ENCODE peak calls at places on chromosomes 6 and 20, in four cellular contexts. Q is HTR-8/SVneo, N is NCI-H69, L is occipital lobe. Y is an unnamed sample.

GRCh38 chr20:33724439-33725094 is 4.5 kb upstream of the PXMP4 start:
- DNase-seq in L (no peak), Q (no peak), N (no peak), Y (no peak)

GRCh38 chr6:135493218-135493961 is 4.2 kb downstream of the AHI1 start:
- DNase-seq in Q (peak; percentile 8), L (no peak), N (no peak), Y (no peak)

GRCh38 chr6:33962673-33963072 is 158.9 kb upstream of the MLN start:
- DNase-seq in Q (no peak), L (no peak), N (no peak), Y (no peak)

GRCh38 chr6:4369616-4370015 is 234.2 kb upstream of the ECI2 start:
- DNase-seq in L (no peak), N (no peak), Q (no peak), Y (no peak)

GRCh38 chr20:40265872-40266533 is 423.0 kb downstream of the MAFB start:
- DNase-seq in L (no peak), Q (peak; percentile 18), N (peak; percentile 51), Y (peak; percentile 36)

GRCh38 chr6:81901589-81901988 is 149.1 kb upstream of the TENT5A start:
- DNase-seq in Q (no peak), L (no peak), N (no peak), Y (no peak)

GRCh38 chr6:163863565-163863964 is 449.0 kb downstream of the QKI start:
- DNase-seq in L (no peak), N (no peak), Q (no peak), Y (no peak)

GRCh38 chr6:6434723-6435122 is 114.3 kb upstream of the F13A1 start:
- DNase-seq in L (no peak), N (no peak), Q (no peak), Y (no peak)

GRCh38 chr20:21118138-21118537 is 7.7 kb upstream of the KIZ start:
- DNase-seq in N (no peak), Q (no peak), L (no peak), Y (no peak)

GRCh38 chr20:63295422-63295821 is 2.4 kb downstream of the COL20A1 start:
- DNase-seq in Q (no peak), N (peak; percentile 26), L (no peak), Y (no peak)

GRCh38 chr20:43963233-43963632 is 48.6 kb downstream of the TOX2 start:
- DNase-seq in Q (no peak), N (no peak), L (no peak), Y (no peak)

GRCh38 chr6:21587925-21588811 is 5.4 kb upstream of the SOX4 start:
- DNase-seq in N (peak; percentile 98), L (peak; percentile 59), Q (no peak), Y (peak; percentile 63)

GRCh38 chr20:20441259-20441658 is 73.4 kb downstream of the INSM1 start:
- DNase-seq in L (no peak), N (peak; percentile 90), Q (no peak), Y (no peak)

GRCh38 chr6:72151742-72152141 is 265.4 kb downstream of the RIMS1 start:
- DNase-seq in L (no peak), Q (no peak), N (no peak), Y (no peak)

GRCh38 chr6:41917528-41917927 is 3.4 kb downstream of the MED20 start:
- DNase-seq in Q (peak; percentile 87), N (no peak), L (no peak), Y (no peak)

GRCh38 chr6:160960067-160960466 is 31.5 kb upstream of the MAP3K4 start:
- DNase-seq in L (no peak), Q (no peak), N (peak; percentile 94), Y (no peak)

GRCh38 chr6:21594427-21595264 is 1.1 kb downstream of the SOX4 start:
- DNase-seq in Q (no peak), N (peak; percentile 83), L (peak; percentile 68), Y (peak; percentile 82)

GRCh38 chr6:65410309-65410708 is 296.7 kb downstream of the EYS start:
- DNase-seq in Q (no peak), N (no peak), L (no peak), Y (no peak)

GRCh38 chr6:48032156-48032555 is 78.8 kb downstream of the PTCHD4 start:
- DNase-seq in N (peak; percentile 22), L (no peak), Q (no peak), Y (no peak)

GRCh38 chr6:42368156-42368555 is 83.6 kb downstream of the TRERF1 start:
- DNase-seq in N (no peak), Q (no peak), L (no peak), Y (no peak)

GRCh38 chr6:104404377-104404776 is 455.3 kb downstream of the HACE1 start:
- DNase-seq in N (no peak), L (no peak), Q (no peak), Y (no peak)

GRCh38 chr6:86707545-86708120 is 229.7 kb upstream of the HTR1E start:
- DNase-seq in Q (no peak), L (no peak), N (no peak), Y (no peak)

GRCh38 chr20:17648306-17648646 is 33.8 kb downstream of the RRBP1 start:
- DNase-seq in L (no peak), N (no peak), Q (no peak), Y (peak; percentile 75)

Y was measured in pancreas.